ENCODE peak calls at places on chromosomes 1 and 21, in four cellular contexts. D is right atrium auricular region, W is fibroblast of lung, U is IMR-90. F is an unnamed sample. For H3K27me3, the result is how much of the 10 kb centered on the place peaks cover.

GRCh38 chr21:45845063-45845789 is 136.3 kb upstream of the COL6A1 start:
- DNase-seq in U (no peak), W (no peak), D (no peak), F (no peak)

GRCh38 chr1:66521736-66522365 is 12.1 kb upstream of the SGIP1 start:
- DNase-seq in W (peak), U (peak), D (no peak), F (no peak)

GRCh38 chr1:66752671-66753371 is 562 bp downstream of the DYNLT5 start:
- DNase-seq in U (no peak), D (no peak), W (no peak), F (no peak)

GRCh38 chr1:151790940-151791651 is 796 bp upstream of the TDRKH start:
- DNase-seq in U (no peak), D (no peak), W (peak), F (peak)

GRCh38 chr1:74467786-74468377 is 44.5 kb downstream of the LRRC53 start:
- DNase-seq in W (peak), U (peak), D (no peak), F (peak)

GRCh38 chr1:106699436-106699835 is 357.0 kb upstream of the PRMT6 start:
- DNase-seq in U (no peak), D (no peak), W (no peak), F (no peak)

GRCh38 chr1:195709821-195710220 is 898.4 kb downstream of the KCNT2 start:
- DNase-seq in W (no peak), D (no peak), U (no peak), F (no peak)

GRCh38 chr1:7387053-7387861 is 383.8 kb upstream of the VAMP3 start:
- DNase-seq in W (peak), D (peak), U (no peak), F (no peak)

GRCh38 chr1:16075337-16076002 is 2.0 kb upstream of the FAM131C start:
- DNase-seq in D (no peak), U (peak), W (peak), F (no peak)

GRCh38 chr1:225911207-225912130 is 12.6 kb downstream of the PYCR2 start:
- DNase-seq in W (peak), D (no peak), U (peak), F (no peak)

GRCh38 chr1:220906561-220907334 is 27.5 kb downstream of the HLX start:
- DNase-seq in U (peak), D (no peak), W (no peak), F (no peak)

GRCh38 chr21:44492572-44493385 is 37.5 kb downstream of the LRRC3 start:
- DNase-seq in W (no peak), D (no peak), U (no peak), F (no peak)

GRCh38 chr1:119372493-119373086 is 4.0 kb downstream of the HAO2 start:
- DNase-seq in W (peak), D (no peak), U (no peak), F (no peak)

GRCh38 chr1:218394416-218394815 is 49.3 kb downstream of the TGFB2 start:
- DNase-seq in U (no peak), W (peak), D (no peak), F (no peak)

GRCh38 chr1:185864889-185865288 is 130.7 kb downstream of the HMCN1 start:
- DNase-seq in U (peak), W (peak), D (no peak), F (peak)

GRCh38 chr1:47754221-47754620 is 243.0 kb downstream of the TRABD2B start:
- DNase-seq in U (no peak), W (no peak), D (no peak), F (no peak)

GRCh38 chr21:40809673-40810072 is 37.3 kb downstream of the DSCAM start:
- DNase-seq in D (no peak), U (no peak), W (no peak), F (no peak)

GRCh38 chr1:147721711-147722110 is 38.7 kb downstream of the GJA5 start:
- DNase-seq in U (no peak), D (no peak), W (no peak), F (no peak)

GRCh38 chr21:44428281-44428942 is 26.9 kb upstream of the LRRC3 start:
- DNase-seq in W (no peak), U (no peak), D (no peak), F (no peak)

GRCh38 chr1:223189525-223189902 is 46.5 kb upstream of the TLR5 start:
- DNase-seq in W (no peak), U (no peak), D (no peak), F (no peak)

GRCh38 chr21:35484856-35485255 is 435.8 kb upstream of the RUNX1 start:
- DNase-seq in W (no peak), U (no peak), D (no peak), F (no peak)

GRCh38 chr21:39845581-39846130 is 21.6 kb upstream of the PCP4 start:
- DNase-seq in U (no peak), W (peak), D (no peak), F (peak)

GRCh38 chr1:58575831-58576726 is 973 bp downstream of the TACSTD2 start:
- DNase-seq in D (no peak), U (no peak), W (no peak), F (no peak)

GRCh38 chr1:185058886-185059285 is 13.5 kb downstream of the RNF2 start:
- DNase-seq in W (no peak), U (no peak), D (no peak), F (no peak)

GRCh38 chr1:59718989-59719360 is 95.8 kb upstream of the HOOK1 start:
- DNase-seq in W (no peak), U (no peak), D (no peak), F (no peak)

GRCh38 chr1:24966724-24967346 is 36.8 kb upstream of the RUNX3 start:
- DNase-seq in D (no peak), W (peak), U (peak), F (no peak)

GRCh38 chr1:85396194-85396593 is 68.8 kb downstream of the DDAH1 start:
- DNase-seq in D (no peak), U (no peak), W (no peak), F (no peak)

GRCh38 chr1:15968172-15968571 is 7.7 kb downstream of the ZBTB17 start:
- DNase-seq in D (no peak), U (no peak), W (no peak), F (no peak)

GRCh38 chr1:110879758-110880606 is 7.0 kb downstream of the CD53 start:
- DNase-seq in U (no peak), D (no peak), W (no peak), F (no peak)

GRCh38 chr1:54266195-54266594 is 66.2 kb downstream of the MRPL37 start:
- DNase-seq in D (no peak), U (no peak), W (no peak), F (no peak)
- TF ChIP-seq CTCF in D (no peak), U (no peak), W (no peak), F (no peak)

DNA sequence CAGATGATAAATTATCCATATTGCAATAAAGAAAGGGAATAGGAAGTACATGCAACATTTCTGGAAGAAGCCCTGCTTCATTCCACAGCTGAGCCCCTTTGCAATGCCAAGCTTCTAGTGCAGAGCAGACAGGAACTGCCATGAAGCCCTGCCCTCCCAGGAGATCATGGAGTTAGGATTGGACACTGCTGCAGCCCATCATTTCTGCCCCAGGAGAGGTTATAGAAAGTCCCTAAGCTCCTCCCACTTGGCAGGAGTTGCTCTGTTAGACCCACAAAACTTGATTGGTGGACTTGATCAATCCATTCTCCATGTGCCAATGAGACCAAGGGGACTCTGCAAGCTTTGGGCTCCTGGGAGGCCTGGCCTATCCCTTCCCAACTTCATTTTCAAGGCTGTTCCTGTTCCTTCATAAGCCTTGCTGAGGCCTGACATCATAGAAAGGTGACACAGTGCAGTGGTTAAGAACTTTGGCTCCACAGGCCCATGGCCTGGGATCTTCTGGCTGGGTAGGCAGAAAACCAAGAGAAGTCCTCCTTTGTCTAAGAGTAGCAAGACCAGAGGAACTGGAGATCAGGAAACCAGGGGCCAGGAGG is 1.3 kb upstream of the LAPTM5 start:
- DNase-seq in D (no peak), U (no peak), W (peak), F (no peak)
- H3K4me3 ChIP-seq in D (no peak), U (no peak), W (no peak), F (no peak)

GRCh38 chr21:42122808-42123207 is 51.7 kb downstream of the UMODL1 start:
- DNase-seq in W (no peak), D (no peak), U (no peak), F (no peak)
- H3K27me3 ChIP-seq in W (under half), D (under half), U (under half), F (under half)

DNA sequence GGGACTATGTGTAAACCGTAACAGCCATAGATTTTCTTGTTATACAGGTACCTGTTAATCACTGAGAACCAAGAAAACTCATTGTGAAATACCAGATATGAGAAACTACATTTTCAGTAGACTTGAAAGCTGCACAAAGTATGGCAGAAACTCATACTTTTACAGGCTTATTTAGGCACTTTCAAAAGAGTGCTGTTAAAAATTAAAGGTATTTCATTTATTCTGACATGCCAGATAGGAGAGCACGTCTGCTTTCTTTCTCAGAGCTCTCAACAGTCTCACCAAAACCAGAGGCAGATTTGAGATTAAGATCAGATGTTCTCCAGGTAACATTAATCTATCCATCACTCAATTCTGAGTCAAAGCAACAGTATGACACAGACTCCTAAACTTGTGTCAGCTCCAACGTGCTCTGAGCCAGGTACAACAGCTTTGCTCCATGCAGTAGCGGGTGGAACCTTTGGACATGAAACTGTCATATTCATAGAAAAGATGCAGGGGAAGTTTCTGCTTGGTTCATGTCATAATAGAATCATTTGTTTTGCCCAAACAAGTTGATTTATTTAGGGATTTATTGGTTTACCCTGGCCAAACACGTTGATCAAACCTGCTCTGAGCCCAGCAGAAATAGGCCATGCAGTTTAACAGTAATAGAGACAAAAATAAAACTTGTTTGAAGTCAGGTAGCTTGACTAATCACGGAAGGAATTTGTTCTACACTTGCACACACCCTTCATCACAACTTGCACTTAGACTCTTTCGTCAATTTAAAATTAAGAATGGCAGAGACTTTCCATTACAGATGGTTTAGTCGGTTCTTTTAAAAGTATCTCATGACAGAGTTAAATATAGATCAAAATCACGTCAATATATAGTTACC is 20.8 kb upstream of the TSNAX start:
- DNase-seq in W (no peak), D (no peak), U (no peak), F (no peak)
- TF ChIP-seq CTCF in W (no peak), D (no peak), U (no peak), F (no peak)

GRCh38 chr1:221965252-221965651 is 223.4 kb upstream of the DUSP10 start:
- DNase-seq in U (no peak), D (no peak), W (peak), F (no peak)
- H3K4me3 ChIP-seq in U (no peak), D (no peak), W (no peak), F (no peak)

DNA sequence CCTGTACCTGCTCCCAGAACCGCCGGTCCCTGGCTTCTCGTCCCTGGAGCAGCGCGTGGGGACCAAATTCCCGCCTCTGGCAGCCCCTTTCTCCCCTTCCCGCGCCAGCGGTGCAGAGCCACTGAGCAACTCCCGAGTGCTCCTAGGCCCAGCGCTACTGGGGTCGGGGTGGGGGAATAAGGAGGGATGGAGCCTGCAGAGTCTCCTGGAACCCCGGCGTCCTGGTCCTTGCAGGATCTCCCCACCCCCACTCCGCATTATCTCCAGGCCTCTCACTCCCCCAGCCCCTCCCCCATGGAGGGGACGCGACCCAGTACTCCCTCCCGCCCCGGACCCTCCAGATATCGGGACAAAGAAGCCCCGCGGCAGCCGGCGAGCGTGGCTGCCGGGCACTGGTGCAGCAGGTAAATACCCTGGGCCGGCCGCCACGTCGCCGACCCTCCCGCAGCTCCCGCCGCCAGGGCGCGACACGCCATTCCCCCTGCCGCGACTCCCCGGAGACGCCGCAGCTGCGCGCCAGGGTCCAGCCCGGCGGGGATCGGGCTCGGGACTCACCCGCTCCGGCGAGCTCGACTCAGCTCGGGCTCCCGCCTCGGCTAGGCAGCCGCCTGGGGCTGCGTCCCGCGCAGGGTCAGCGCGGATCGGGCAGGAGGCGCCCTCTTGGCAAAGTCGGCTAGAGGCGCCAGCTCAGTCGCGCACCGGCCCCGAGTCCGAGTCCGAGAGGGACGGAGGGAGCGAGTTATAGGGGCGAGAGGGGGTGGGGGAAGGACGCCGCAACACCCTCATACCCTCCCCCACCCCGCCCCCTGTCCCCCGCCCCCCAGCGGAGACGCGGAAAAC is 1.2 kb downstream of the SYT6 start:
- DNase-seq in D (no peak), W (peak), U (peak), F (no peak)
- H3K27me3 ChIP-seq in D (under half), W (half or more), U (half or more), F (half or more)

GRCh38 chr1:116877369-116877768 is 32.3 kb upstream of the PTGFRN start:
- DNase-seq in U (no peak), W (no peak), D (no peak), F (no peak)
- TF ChIP-seq CTCF in U (no peak), W (no peak), D (no peak), F (no peak)

DNA sequence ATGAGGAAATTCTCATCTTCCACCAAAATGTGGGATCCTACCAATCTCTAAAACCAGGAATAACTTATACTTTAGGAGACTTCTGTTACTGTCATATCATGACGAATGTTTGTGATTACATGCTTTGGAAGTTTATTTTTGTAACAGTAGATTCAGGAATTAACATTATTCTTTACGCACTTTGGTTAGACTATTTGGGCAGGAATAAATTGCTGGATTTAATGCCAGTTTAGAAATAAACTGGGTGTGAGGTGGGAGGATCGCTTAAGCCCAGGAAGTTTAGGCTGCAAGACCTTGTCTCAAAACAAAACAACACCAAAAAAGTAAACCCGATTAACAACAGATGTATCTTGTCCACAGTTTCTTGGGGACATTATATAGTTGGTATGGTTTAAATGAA is 52.1 kb downstream of the MIGA1 start:
- DNase-seq in W (peak), U (peak), D (no peak), F (no peak)
- H3K4me3 ChIP-seq in W (no peak), U (no peak), D (no peak), F (no peak)

GRCh38 chr1:937521-937920 is 13.8 kb downstream of the SAMD11 start:
- DNase-seq in W (no peak), D (no peak), U (no peak), F (no peak)
- H3K27me3 ChIP-seq in W (under half), D (under half), U (under half), F (half or more)

DNA sequence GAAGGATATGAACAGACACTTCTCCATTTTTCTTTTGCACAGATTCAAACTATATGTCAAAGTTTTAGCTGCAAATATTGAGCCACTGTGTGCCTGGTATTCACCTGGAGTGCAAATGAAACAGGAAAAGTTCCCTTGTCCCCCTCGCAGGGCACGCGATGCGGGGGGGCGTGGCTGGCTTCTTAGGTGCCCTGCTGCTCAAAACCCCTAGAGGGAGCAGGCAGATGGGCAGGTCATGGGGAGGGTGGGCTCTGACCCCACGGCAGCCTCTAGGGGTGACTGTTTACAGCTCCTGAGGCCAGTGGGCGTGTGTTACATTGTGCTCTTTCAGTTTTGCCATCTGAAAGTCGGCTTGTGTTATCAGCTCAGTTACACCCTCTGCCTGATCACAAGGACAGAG is 931.2 kb upstream of the B3GALT2 start:
- DNase-seq in D (no peak), U (no peak), W (no peak), F (no peak)
- TF ChIP-seq CTCF in D (no peak), U (no peak), W (no peak), F (no peak)